ENCODE peak calls at places on chromosomes 16 and 17, in four cellular contexts. One of them, this sample, is unnamed.

GRCh38 chr17:31320231-31320630 is 1.2 kb downstream of the EVI2A start:
- DNase-seq in fibroblast of lung: no peak
- DNase-seq in HCT116: no peak
- DNase-seq in mesenchymal stem cell: no peak
- DNase-seq in this sample: no peak

GRCh38 chr16:81567987-81568748 is 123.6 kb downstream of the CMIP start:
- DNase-seq in fibroblast of lung: peak
- DNase-seq in HCT116: no peak
- DNase-seq in mesenchymal stem cell: peak
- DNase-seq in this sample: no peak

GRCh38 chr16:66832661-66833305 is 2.0 kb upstream of the NAE1 start:
- DNase-seq in fibroblast of lung: peak
- DNase-seq in HCT116: no peak
- DNase-seq in mesenchymal stem cell: no peak
- DNase-seq in this sample: no peak

GRCh38 chr17:17847726-17848125 is 10.9 kb upstream of the SREBF1 start:
- DNase-seq in fibroblast of lung: no peak
- DNase-seq in HCT116: no peak
- DNase-seq in mesenchymal stem cell: no peak
- DNase-seq in this sample: no peak

GRCh38 chr17:44170499-44171201 is at the start of gene ASB16:
- DNase-seq in fibroblast of lung: peak
- DNase-seq in HCT116: no peak
- DNase-seq in mesenchymal stem cell: peak
- DNase-seq in this sample: peak

GRCh38 chr17:77597421-77598240 is 360.9 kb upstream of the TNRC6C start:
- DNase-seq in fibroblast of lung: no peak
- DNase-seq in HCT116: no peak
- DNase-seq in mesenchymal stem cell: no peak
- DNase-seq in this sample: no peak

GRCh38 chr16:56425439-56425832 is at the start of gene AMFR:
- DNase-seq in fibroblast of lung: peak
- DNase-seq in HCT116: peak
- DNase-seq in mesenchymal stem cell: peak
- DNase-seq in this sample: peak

GRCh38 chr17:77592503-77592902 is 366.0 kb upstream of the TNRC6C start:
- DNase-seq in fibroblast of lung: no peak
- DNase-seq in HCT116: no peak
- DNase-seq in mesenchymal stem cell: no peak
- DNase-seq in this sample: no peak

GRCh38 chr17:81487487-81488275 is 24.9 kb downstream of the ACTG1 start:
- DNase-seq in fibroblast of lung: peak
- DNase-seq in HCT116: no peak
- DNase-seq in mesenchymal stem cell: peak
- DNase-seq in this sample: peak

GRCh38 chr17:55273579-55274370 is 9.0 kb downstream of the HLF start:
- DNase-seq in fibroblast of lung: no peak
- DNase-seq in HCT116: no peak
- DNase-seq in mesenchymal stem cell: no peak
- DNase-seq in this sample: no peak

GRCh38 chr17:20234266-20234665 is 225.1 kb downstream of the SPECC1 start:
- DNase-seq in fibroblast of lung: no peak
- DNase-seq in HCT116: no peak
- DNase-seq in mesenchymal stem cell: no peak
- DNase-seq in this sample: no peak

GRCh38 chr16:76278976-76279375 is 1.8 kb downstream of the CNTNAP4 start:
- DNase-seq in fibroblast of lung: no peak
- DNase-seq in HCT116: no peak
- DNase-seq in mesenchymal stem cell: peak
- DNase-seq in this sample: peak

GRCh38 chr16:67562918-67563707 is 787 bp downstream of the CTCF start:
- DNase-seq in fibroblast of lung: peak
- DNase-seq in HCT116: peak
- DNase-seq in mesenchymal stem cell: peak
- DNase-seq in this sample: peak

GRCh38 chr17:44970136-44970737 is 2.1 kb upstream of the C1QL1 start:
- DNase-seq in fibroblast of lung: peak
- DNase-seq in HCT116: no peak
- DNase-seq in mesenchymal stem cell: peak
- DNase-seq in this sample: peak

GRCh38 chr17:77869665-77870132 is 88.8 kb upstream of the TNRC6C start:
- DNase-seq in fibroblast of lung: no peak
- DNase-seq in HCT116: no peak
- DNase-seq in mesenchymal stem cell: no peak
- DNase-seq in this sample: no peak

GRCh38 chr16:54048994-54049929 is 237.3 kb downstream of the IRX3 start:
- DNase-seq in fibroblast of lung: no peak
- DNase-seq in HCT116: no peak
- DNase-seq in mesenchymal stem cell: no peak
- DNase-seq in this sample: no peak

GRCh38 chr17:34291721-34292348 is 6.3 kb downstream of the CCL11 start:
- DNase-seq in fibroblast of lung: no peak
- DNase-seq in HCT116: no peak
- DNase-seq in mesenchymal stem cell: no peak
- DNase-seq in this sample: no peak

GRCh38 chr16:3578121-3578520 is 918 bp upstream of the NLRC3 start:
- DNase-seq in fibroblast of lung: no peak
- DNase-seq in HCT116: no peak
- DNase-seq in mesenchymal stem cell: no peak
- DNase-seq in this sample: no peak

GRCh38 chr17:8018436-8018835 is 16.0 kb downstream of the GUCY2D start:
- DNase-seq in fibroblast of lung: no peak
- DNase-seq in HCT116: no peak
- DNase-seq in mesenchymal stem cell: no peak
- DNase-seq in this sample: no peak

GRCh38 chr17:81959362-81960129 is 1.4 kb downstream of the NOTUM start:
- DNase-seq in fibroblast of lung: peak
- DNase-seq in HCT116: no peak
- DNase-seq in mesenchymal stem cell: peak
- DNase-seq in this sample: peak

GRCh38 chr16:4097826-4098240 is 18.4 kb downstream of the ADCY9 start:
- DNase-seq in fibroblast of lung: no peak
- DNase-seq in HCT116: no peak
- DNase-seq in mesenchymal stem cell: peak
- DNase-seq in this sample: peak

GRCh38 chr16:50434872-50435478 is 66.2 kb upstream of the BRD7 start:
- DNase-seq in fibroblast of lung: no peak
- DNase-seq in HCT116: no peak
- DNase-seq in mesenchymal stem cell: no peak
- DNase-seq in this sample: no peak

GRCh38 chr16:4306439-4307214 is 9.2 kb upstream of the GLIS2 start:
- DNase-seq in fibroblast of lung: no peak
- DNase-seq in HCT116: no peak
- DNase-seq in mesenchymal stem cell: no peak
- DNase-seq in this sample: peak

GRCh38 chr16:11167581-11167980 is 88.4 kb downstream of the SOCS1 start:
- DNase-seq in fibroblast of lung: no peak
- DNase-seq in HCT116: no peak
- DNase-seq in mesenchymal stem cell: no peak
- DNase-seq in this sample: no peak

GRCh38 chr17:75077072-75077489 is 10.7 kb upstream of the SLC16A5 start:
- DNase-seq in fibroblast of lung: no peak
- DNase-seq in HCT116: no peak
- DNase-seq in mesenchymal stem cell: no peak
- DNase-seq in this sample: peak
- H3K4me3 ChIP-seq in fibroblast of lung: no peak
- H3K4me3 ChIP-seq in HCT116: peak
- H3K4me3 ChIP-seq in mesenchymal stem cell: no peak
- H3K4me3 ChIP-seq in this sample: no peak

GRCh38 chr17:21372256-21372954 is 3.8 kb upstream of the KCNJ12 start:
- DNase-seq in fibroblast of lung: no peak
- DNase-seq in HCT116: no peak
- DNase-seq in mesenchymal stem cell: no peak
- DNase-seq in this sample: no peak

GRCh38 chr17:21368545-21369246 is 7.5 kb upstream of the KCNJ12 start:
- DNase-seq in fibroblast of lung: no peak
- DNase-seq in HCT116: no peak
- DNase-seq in mesenchymal stem cell: no peak
- DNase-seq in this sample: no peak

GRCh38 chr17:21369395-21369794 is 6.8 kb upstream of the KCNJ12 start:
- DNase-seq in fibroblast of lung: no peak
- DNase-seq in HCT116: no peak
- DNase-seq in mesenchymal stem cell: no peak
- DNase-seq in this sample: no peak

GRCh38 chr17:21371511-21372081 is 4.6 kb upstream of the KCNJ12 start:
- DNase-seq in fibroblast of lung: no peak
- DNase-seq in HCT116: no peak
- DNase-seq in mesenchymal stem cell: no peak
- DNase-seq in this sample: no peak

DNA sequence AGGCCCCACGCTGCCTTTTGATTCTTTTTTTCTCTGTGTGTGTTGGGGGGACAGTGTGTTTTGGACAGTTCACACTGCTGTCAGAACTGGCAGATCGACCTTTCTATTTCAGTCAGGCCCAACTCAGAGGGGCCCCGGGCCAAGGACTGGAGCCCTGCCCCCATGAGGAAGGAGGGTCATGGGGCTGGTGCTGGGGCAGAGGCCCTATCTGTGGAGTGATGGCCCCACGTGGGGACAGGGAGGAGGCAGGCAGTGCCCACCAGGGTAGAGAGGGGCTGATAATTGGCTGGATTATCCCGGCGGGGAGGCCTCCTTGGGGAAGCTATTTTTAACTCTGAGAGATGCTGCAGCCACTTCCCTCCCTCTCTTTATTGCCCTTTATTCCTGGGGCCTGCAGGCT is 5.7 kb upstream of the KCNJ12 start:
- DNase-seq in fibroblast of lung: no peak
- DNase-seq in HCT116: no peak
- DNase-seq in mesenchymal stem cell: peak
- DNase-seq in this sample: peak
- H2AFZ ChIP-seq in fibroblast of lung: no peak
- H2AFZ ChIP-seq in HCT116: no peak
- H2AFZ ChIP-seq in mesenchymal stem cell: no peak
- H2AFZ ChIP-seq in this sample: no peak

GRCh38 chr16:22023505-22023904 is 15.6 kb downstream of the MOSMO start:
- DNase-seq in fibroblast of lung: no peak
- DNase-seq in HCT116: no peak
- DNase-seq in mesenchymal stem cell: no peak
- DNase-seq in this sample: no peak
- H3K4me3 ChIP-seq in fibroblast of lung: no peak
- H3K4me3 ChIP-seq in HCT116: no peak
- H3K4me3 ChIP-seq in mesenchymal stem cell: no peak
- H3K4me3 ChIP-seq in this sample: no peak

GRCh38 chr17:73642659-73643011 is 1.6 kb downstream of the SDK2 start:
- DNase-seq in fibroblast of lung: no peak
- DNase-seq in HCT116: no peak
- DNase-seq in mesenchymal stem cell: no peak
- DNase-seq in this sample: no peak

GRCh38 chr17:73645050-73645871 is 1.0 kb upstream of the SDK2 start:
- DNase-seq in fibroblast of lung: peak
- DNase-seq in HCT116: no peak
- DNase-seq in mesenchymal stem cell: peak
- DNase-seq in this sample: peak

GRCh38 chr17:73643846-73644144 is 450 bp downstream of the SDK2 start:
- DNase-seq in fibroblast of lung: no peak
- DNase-seq in HCT116: no peak
- DNase-seq in mesenchymal stem cell: no peak
- DNase-seq in this sample: no peak

GRCh38 chr17:73643012-73643845 is 1.0 kb downstream of the SDK2 start:
- DNase-seq in fibroblast of lung: peak
- DNase-seq in HCT116: no peak
- DNase-seq in mesenchymal stem cell: peak
- DNase-seq in this sample: peak

GRCh38 chr17:73644145-73645049 is at the start of gene SDK2:
- DNase-seq in fibroblast of lung: peak
- DNase-seq in HCT116: no peak
- DNase-seq in mesenchymal stem cell: peak
- DNase-seq in this sample: peak
- H2AFZ ChIP-seq in fibroblast of lung: no peak
- H2AFZ ChIP-seq in HCT116: no peak
- H2AFZ ChIP-seq in mesenchymal stem cell: no peak
- H2AFZ ChIP-seq in this sample: no peak

This sample was measured in hepatocyte.